ENCODE peak calls at places on chromosome 22, in five cellular contexts. G is activated CD4-positive, alpha-beta T cell treated with anti-CD3 and anti-CD28 coated beads, Interleukin-2, amount 50 U/mL, for 4 hours; L is T1000; Q is iPS-NIHi11; E is activated CD4-positive, CD25-positive, alpha-beta regulatory T cell treated with anti-CD3 and anti-CD28 coated beads, Interleukin-2, amount 50 U/mL, for 16 hours. I is an unnamed sample.

GRCh38 chr22:23180893-23181762 is 819 bp downstream of the BCR start:
- DNase-seq in G (no peak), L (no peak), Q (no peak), E (no peak), I (peak; percentile 47)

GRCh38 chr22:19598054-19598855 is 74.0 kb upstream of the CLDN5 start:
- DNase-seq in G (no peak), L (no peak), Q (no peak), E (no peak), I (no peak)

GRCh38 chr22:38028344-38029130 is 28.7 kb upstream of the PICK1 start:
- DNase-seq in G (no peak), L (no peak), Q (no peak), E (no peak), I (no peak)

GRCh38 chr22:35580351-35581022 is 36.6 kb downstream of the MB start:
- DNase-seq in G (no peak), L (no peak), Q (no peak), E (no peak), I (no peak)

GRCh38 chr22:31179345-31179744 is 19.4 kb downstream of the RNF185 start:
- DNase-seq in G (no peak), L (no peak), Q (peak; percentile 42), E (no peak), I (no peak)

GRCh38 chr22:37166675-37167066 is 17.0 kb upstream of the IL2RB start:
- DNase-seq in G (peak; percentile 83), L (peak; percentile 44), Q (peak; percentile 92), E (peak; percentile 68), I (peak; percentile 84)

GRCh38 chr22:17707526-17707925 is 66.7 kb downstream of the BID start:
- DNase-seq in G (no peak), L (no peak), Q (no peak), E (no peak), I (no peak)

GRCh38 chr22:48415535-48415934 is 1412.1 kb downstream of the BRD1 start:
- DNase-seq in G (no peak), L (no peak), Q (no peak), E (no peak), I (no peak)

GRCh38 chr22:47294571-47294970 is 532.1 kb downstream of the TBC1D22A start:
- DNase-seq in G (no peak), L (no peak), Q (no peak), E (no peak), I (no peak)

GRCh38 chr22:25172153-25172552 is 27.5 kb upstream of the CRYBB3 start:
- DNase-seq in G (peak; percentile 9), L (no peak), Q (no peak), E (no peak), I (no peak)

GRCh38 chr22:32858957-32859356 is 57.5 kb downstream of the TIMP3 start:
- DNase-seq in G (no peak), L (no peak), Q (no peak), E (no peak), I (no peak)

GRCh38 chr22:42269407-42270177 is 861 bp downstream of the TCF20 start:
- DNase-seq in G (peak; percentile 50), L (peak; percentile 16), Q (peak; percentile 87), E (peak; percentile 48), I (peak; percentile 84)

GRCh38 chr22:29080061-29080975 is 7.5 kb downstream of the KREMEN1 start:
- DNase-seq in G (no peak), L (peak; percentile 40), Q (no peak), E (no peak), I (no peak)

GRCh38 chr22:37476389-37477329 is 9.5 kb downstream of the MFNG start:
- DNase-seq in G (no peak), L (no peak), Q (no peak), E (no peak), I (no peak)

GRCh38 chr22:19664406-19664805 is 49.9 kb upstream of the SEPTIN5 start:
- DNase-seq in G (no peak), L (no peak), Q (no peak), E (no peak), I (no peak)

GRCh38 chr22:36577019-36577418 is 48.1 kb upstream of the EIF3D start:
- DNase-seq in G (no peak), L (peak; percentile 18), Q (no peak), E (no peak), I (no peak)